ENCODE peak calls at places on chromosomes 4 and X, in eight cellular contexts. One of them, this sample, is unnamed.

GRCh38 chr4:182144621-182145359 is 98.4 kb upstream of the TENM3 start:
- DNase-seq in fibroblast of mammary gland: peak; percentile 14
- DNase-seq in psoas muscle: no peak
- DNase-seq in foreskin fibroblast: peak; percentile 7
- DNase-seq in AG04449: no peak
- DNase-seq in sigmoid colon: no peak
- DNase-seq in tibial nerve: no peak
- DNase-seq in heart left ventricle: no peak
- DNase-seq in this sample: no peak

GRCh38 chrX:142250502-142250901 is 45.4 kb upstream of the MAGEC2 start:
- DNase-seq in fibroblast of mammary gland: no peak
- DNase-seq in psoas muscle: no peak
- DNase-seq in foreskin fibroblast: no peak
- DNase-seq in AG04449: no peak
- DNase-seq in sigmoid colon: no peak
- DNase-seq in tibial nerve: no peak
- DNase-seq in heart left ventricle: no peak
- DNase-seq in this sample: no peak

GRCh38 chr4:13538427-13538973 is 5.8 kb downstream of the NKX3-2 start:
- DNase-seq in fibroblast of mammary gland: no peak
- DNase-seq in psoas muscle: no peak
- DNase-seq in foreskin fibroblast: no peak
- DNase-seq in AG04449: no peak
- DNase-seq in sigmoid colon: peak; percentile 53
- DNase-seq in tibial nerve: no peak
- DNase-seq in heart left ventricle: no peak
- DNase-seq in this sample: no peak

GRCh38 chrX:70613295-70613694 is 168.7 kb downstream of the DLG3 start:
- DNase-seq in fibroblast of mammary gland: peak; percentile 22
- DNase-seq in psoas muscle: no peak
- DNase-seq in foreskin fibroblast: no peak
- DNase-seq in AG04449: no peak
- DNase-seq in sigmoid colon: no peak
- DNase-seq in tibial nerve: no peak
- DNase-seq in heart left ventricle: no peak
- DNase-seq in this sample: no peak

GRCh38 chr4:153432971-153433752 is 33.0 kb upstream of the TMEM131L start:
- DNase-seq in fibroblast of mammary gland: peak; percentile 87
- DNase-seq in psoas muscle: peak; percentile 59
- DNase-seq in foreskin fibroblast: peak; percentile 52
- DNase-seq in AG04449: no peak
- DNase-seq in sigmoid colon: peak; percentile 74
- DNase-seq in tibial nerve: peak; percentile 40
- DNase-seq in heart left ventricle: peak; percentile 66
- DNase-seq in this sample: peak; percentile 87

GRCh38 chrX:68997911-68998310 is 167.3 kb downstream of the PJA1 start:
- DNase-seq in fibroblast of mammary gland: peak; percentile 77
- DNase-seq in psoas muscle: no peak
- DNase-seq in foreskin fibroblast: no peak
- DNase-seq in AG04449: no peak
- DNase-seq in sigmoid colon: peak; percentile 86
- DNase-seq in tibial nerve: peak; percentile 22
- DNase-seq in heart left ventricle: peak; percentile 77
- DNase-seq in this sample: peak; percentile 44

GRCh38 chr4:140098481-140099132 is 55.4 kb downstream of the MAML3 start:
- DNase-seq in fibroblast of mammary gland: peak; percentile 82
- DNase-seq in psoas muscle: no peak
- DNase-seq in foreskin fibroblast: peak; percentile 68
- DNase-seq in AG04449: no peak
- DNase-seq in sigmoid colon: no peak
- DNase-seq in tibial nerve: no peak
- DNase-seq in heart left ventricle: no peak
- DNase-seq in this sample: no peak

GRCh38 chr4:168979338-168979737 is 30.7 kb downstream of the CBR4 start:
- DNase-seq in fibroblast of mammary gland: no peak
- DNase-seq in psoas muscle: no peak
- DNase-seq in foreskin fibroblast: no peak
- DNase-seq in AG04449: no peak
- DNase-seq in sigmoid colon: no peak
- DNase-seq in tibial nerve: no peak
- DNase-seq in heart left ventricle: no peak
- DNase-seq in this sample: no peak

GRCh38 chr4:53854991-53855885 is 209.2 kb downstream of the CHIC2 start:
- DNase-seq in fibroblast of mammary gland: peak; percentile 87
- DNase-seq in psoas muscle: no peak
- DNase-seq in foreskin fibroblast: peak; percentile 62
- DNase-seq in AG04449: no peak
- DNase-seq in sigmoid colon: no peak
- DNase-seq in tibial nerve: no peak
- DNase-seq in heart left ventricle: no peak
- DNase-seq in this sample: no peak

GRCh38 chr4:123640271-123640670 is 243.7 kb downstream of the SPRY1 start:
- DNase-seq in fibroblast of mammary gland: peak; percentile 75
- DNase-seq in psoas muscle: no peak
- DNase-seq in foreskin fibroblast: peak; percentile 32
- DNase-seq in AG04449: no peak
- DNase-seq in sigmoid colon: no peak
- DNase-seq in tibial nerve: no peak
- DNase-seq in heart left ventricle: no peak
- DNase-seq in this sample: no peak

GRCh38 chr4:992297-993110 is 700 bp downstream of the SLC26A1 start:
- DNase-seq in fibroblast of mammary gland: no peak
- DNase-seq in psoas muscle: no peak
- DNase-seq in foreskin fibroblast: no peak
- DNase-seq in AG04449: no peak
- DNase-seq in sigmoid colon: no peak
- DNase-seq in tibial nerve: no peak
- DNase-seq in heart left ventricle: no peak
- DNase-seq in this sample: peak; percentile 94

GRCh38 chr4:113468165-113469022 is 293.1 kb downstream of the CAMK2D start:
- DNase-seq in fibroblast of mammary gland: peak; percentile 100
- DNase-seq in psoas muscle: peak; percentile 84
- DNase-seq in foreskin fibroblast: peak; percentile 99
- DNase-seq in AG04449: peak; percentile 99
- DNase-seq in sigmoid colon: peak; percentile 95
- DNase-seq in tibial nerve: peak; percentile 82
- DNase-seq in heart left ventricle: peak; percentile 71
- DNase-seq in this sample: peak; percentile 48

GRCh38 chr4:184937745-184938144 is 80.5 kb upstream of the HELT start:
- DNase-seq in fibroblast of mammary gland: peak; percentile 4
- DNase-seq in psoas muscle: no peak
- DNase-seq in foreskin fibroblast: no peak
- DNase-seq in AG04449: no peak
- DNase-seq in sigmoid colon: no peak
- DNase-seq in tibial nerve: no peak
- DNase-seq in heart left ventricle: no peak
- DNase-seq in this sample: peak; percentile 36

GRCh38 chr4:38911257-38911656 is 43.7 kb downstream of the FAM114A1 start:
- DNase-seq in fibroblast of mammary gland: no peak
- DNase-seq in psoas muscle: no peak
- DNase-seq in foreskin fibroblast: no peak
- DNase-seq in AG04449: no peak
- DNase-seq in sigmoid colon: no peak
- DNase-seq in tibial nerve: no peak
- DNase-seq in heart left ventricle: no peak
- DNase-seq in this sample: no peak

GRCh38 chrX:46762963-46763362 is 4.0 kb upstream of the SLC9A7 start:
- DNase-seq in fibroblast of mammary gland: no peak
- DNase-seq in psoas muscle: no peak
- DNase-seq in foreskin fibroblast: no peak
- DNase-seq in AG04449: no peak
- DNase-seq in sigmoid colon: no peak
- DNase-seq in tibial nerve: no peak
- DNase-seq in heart left ventricle: no peak
- DNase-seq in this sample: no peak

GRCh38 chr4:185304944-185305690 is 90.6 kb downstream of the LRP2BP start:
- DNase-seq in fibroblast of mammary gland: peak; percentile 40
- DNase-seq in psoas muscle: no peak
- DNase-seq in foreskin fibroblast: no peak
- DNase-seq in AG04449: no peak
- DNase-seq in sigmoid colon: no peak
- DNase-seq in tibial nerve: no peak
- DNase-seq in heart left ventricle: no peak
- DNase-seq in this sample: peak; percentile 4

DNA sequence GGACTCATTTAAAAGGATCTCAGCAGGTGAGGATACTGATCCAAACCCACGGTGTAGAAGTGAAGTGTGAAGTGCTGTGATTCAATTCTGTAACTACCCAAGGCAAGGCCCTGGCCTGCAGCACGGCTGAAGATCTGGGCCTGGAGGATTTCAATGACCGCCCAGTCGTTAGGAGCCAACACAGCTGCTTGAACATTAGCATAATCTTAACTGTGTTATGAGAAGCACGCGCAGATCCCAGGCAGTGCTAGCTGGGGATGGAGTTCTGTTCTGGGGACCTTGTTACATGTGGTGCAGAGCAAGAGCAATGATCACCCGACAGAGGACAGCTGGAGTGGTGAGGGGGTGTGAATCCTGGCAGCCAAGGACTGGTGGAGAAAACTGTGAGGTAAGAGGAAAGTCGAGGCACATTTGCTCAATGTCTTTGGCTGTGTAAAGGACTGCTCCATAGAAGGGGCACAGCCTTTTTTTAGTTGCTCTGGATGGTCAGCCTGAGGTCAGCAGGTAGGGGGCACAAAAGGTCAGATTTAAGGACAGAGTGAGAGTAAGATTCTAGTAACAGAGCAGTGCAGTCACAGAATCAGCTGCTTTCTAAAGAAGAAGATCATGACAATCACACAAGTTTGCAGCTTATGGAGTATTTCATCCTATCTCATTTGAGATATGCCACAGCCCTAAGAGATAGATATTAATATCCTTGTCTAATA is 181.8 kb downstream of the DCLK2 start:
- DNase-seq in fibroblast of mammary gland: no peak
- DNase-seq in psoas muscle: no peak
- DNase-seq in foreskin fibroblast: no peak
- DNase-seq in AG04449: no peak
- DNase-seq in sigmoid colon: no peak
- DNase-seq in tibial nerve: no peak
- DNase-seq in heart left ventricle: no peak
- DNase-seq in this sample: no peak
- TF ChIP-seq CTCF in fibroblast of mammary gland: no peak
- TF ChIP-seq CTCF in psoas muscle: no peak
- TF ChIP-seq CTCF in foreskin fibroblast: no peak
- TF ChIP-seq CTCF in AG04449: no peak
- TF ChIP-seq CTCF in sigmoid colon: no peak
- TF ChIP-seq CTCF in tibial nerve: no peak
- TF ChIP-seq CTCF in heart left ventricle: no peak
- TF ChIP-seq CTCF in this sample: no peak

GRCh38 chr4:73131281-73131680 is 61.8 kb upstream of the COX18 start:
- DNase-seq in fibroblast of mammary gland: no peak
- DNase-seq in psoas muscle: no peak
- DNase-seq in foreskin fibroblast: no peak
- DNase-seq in AG04449: no peak
- DNase-seq in sigmoid colon: no peak
- DNase-seq in tibial nerve: no peak
- DNase-seq in heart left ventricle: no peak
- DNase-seq in this sample: no peak

GRCh38 chr4:73133784-73134183 is 64.3 kb upstream of the COX18 start:
- DNase-seq in fibroblast of mammary gland: no peak
- DNase-seq in psoas muscle: no peak
- DNase-seq in foreskin fibroblast: no peak
- DNase-seq in AG04449: no peak
- DNase-seq in sigmoid colon: no peak
- DNase-seq in tibial nerve: no peak
- DNase-seq in heart left ventricle: no peak
- DNase-seq in this sample: no peak

GRCh38 chr4:73129319-73129718 is 59.8 kb upstream of the COX18 start:
- DNase-seq in fibroblast of mammary gland: no peak
- DNase-seq in psoas muscle: no peak
- DNase-seq in foreskin fibroblast: no peak
- DNase-seq in AG04449: no peak
- DNase-seq in sigmoid colon: no peak
- DNase-seq in tibial nerve: no peak
- DNase-seq in heart left ventricle: no peak
- DNase-seq in this sample: no peak

DNA sequence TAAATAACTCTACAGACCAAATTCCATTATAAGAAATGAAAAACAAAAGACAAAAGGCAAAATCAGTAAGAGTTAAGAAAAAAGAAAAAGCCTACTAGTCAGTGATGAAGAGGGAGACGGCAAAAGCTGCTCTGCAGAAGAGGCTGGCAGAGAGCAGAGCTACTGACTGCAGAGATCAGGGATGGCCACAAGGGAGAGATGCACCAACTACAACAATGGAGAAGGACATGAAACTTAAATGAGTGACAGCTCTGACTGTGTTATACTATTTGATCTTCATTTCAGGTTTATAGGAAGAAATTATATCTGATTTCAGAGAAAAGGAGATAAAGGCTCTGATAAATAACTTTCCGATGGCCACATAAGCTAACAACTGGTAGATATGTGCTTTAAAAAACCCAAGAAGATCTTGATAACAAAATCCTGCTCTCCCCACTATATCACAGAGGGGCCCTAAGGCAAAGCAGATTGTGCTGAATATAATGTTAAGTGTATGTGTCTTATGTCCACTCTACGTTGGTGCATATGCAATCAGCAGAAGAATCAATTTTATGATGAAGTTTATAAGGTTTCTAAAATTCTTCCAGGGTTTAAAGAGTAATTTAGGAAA is 58.4 kb upstream of the COX18 start:
- DNase-seq in fibroblast of mammary gland: peak; percentile 40
- DNase-seq in psoas muscle: no peak
- DNase-seq in foreskin fibroblast: no peak
- DNase-seq in AG04449: no peak
- DNase-seq in sigmoid colon: no peak
- DNase-seq in tibial nerve: no peak
- DNase-seq in heart left ventricle: no peak
- DNase-seq in this sample: no peak
- TF ChIP-seq CTCF in fibroblast of mammary gland: peak; percentile 35
- TF ChIP-seq CTCF in psoas muscle: peak; percentile 32
- TF ChIP-seq CTCF in foreskin fibroblast: peak; percentile 20
- TF ChIP-seq CTCF in AG04449: no peak
- TF ChIP-seq CTCF in sigmoid colon: peak; percentile 19
- TF ChIP-seq CTCF in tibial nerve: no peak
- TF ChIP-seq CTCF in heart left ventricle: no peak
- TF ChIP-seq CTCF in this sample: no peak

GRCh38 chr4:158796370-158797140 is 27.7 kb downstream of the FNIP2 start:
- DNase-seq in fibroblast of mammary gland: peak; percentile 84
- DNase-seq in psoas muscle: no peak
- DNase-seq in foreskin fibroblast: no peak
- DNase-seq in AG04449: no peak
- DNase-seq in sigmoid colon: no peak
- DNase-seq in tibial nerve: no peak
- DNase-seq in heart left ventricle: no peak
- DNase-seq in this sample: no peak
- TF ChIP-seq CTCF in fibroblast of mammary gland: no peak
- TF ChIP-seq CTCF in psoas muscle: no peak
- TF ChIP-seq CTCF in foreskin fibroblast: no peak
- TF ChIP-seq CTCF in AG04449: no peak
- TF ChIP-seq CTCF in sigmoid colon: no peak
- TF ChIP-seq CTCF in tibial nerve: no peak
- TF ChIP-seq CTCF in heart left ventricle: no peak
- TF ChIP-seq CTCF in this sample: no peak

DNA sequence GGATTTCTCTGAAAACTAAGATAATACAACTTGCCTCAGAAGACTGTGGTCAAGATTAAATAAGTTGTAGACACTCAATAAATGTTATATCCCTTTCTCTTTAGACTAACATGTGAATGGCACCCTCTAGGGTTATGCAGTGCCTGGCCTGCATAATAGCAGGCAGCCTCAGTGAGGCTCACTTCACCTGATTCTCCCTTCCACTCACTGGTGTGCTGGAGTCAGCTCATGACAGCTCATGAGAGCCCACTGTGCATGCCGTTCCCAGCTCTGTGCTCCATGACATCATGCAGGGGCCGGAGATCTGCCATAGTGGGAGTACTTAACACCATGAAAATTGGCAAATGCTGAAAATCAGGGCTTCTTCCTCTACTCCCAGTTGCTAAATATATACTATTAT is 64.5 kb downstream of the TEC start:
- DNase-seq in fibroblast of mammary gland: peak; percentile 42
- DNase-seq in psoas muscle: no peak
- DNase-seq in foreskin fibroblast: no peak
- DNase-seq in AG04449: no peak
- DNase-seq in sigmoid colon: no peak
- DNase-seq in tibial nerve: no peak
- DNase-seq in heart left ventricle: no peak
- DNase-seq in this sample: no peak
- TF ChIP-seq CTCF in fibroblast of mammary gland: no peak
- TF ChIP-seq CTCF in psoas muscle: no peak
- TF ChIP-seq CTCF in foreskin fibroblast: no peak
- TF ChIP-seq CTCF in AG04449: no peak
- TF ChIP-seq CTCF in sigmoid colon: no peak
- TF ChIP-seq CTCF in tibial nerve: no peak
- TF ChIP-seq CTCF in heart left ventricle: no peak
- TF ChIP-seq CTCF in this sample: no peak